ENCODE peak calls at places on chromosomes 16 and 17, in nine cellular contexts. One of them, this sample, is unnamed.
A peak's percentile ranks its signal among the peaks of the same experiment; 100 is the strongest.

GRCh38 chr16:72094266-72094610 is 591 bp downstream of the DHX38 start:
- DNase-seq in IMR-90: no peak
- DNase-seq in heart right ventricle: no peak
- DNase-seq in neural progenitor cell: peak; percentile 62
- DNase-seq in AG10803: peak; percentile 8
- DNase-seq in heart left ventricle: no peak
- DNase-seq in AG04450: no peak
- DNase-seq in ovary: no peak
- DNase-seq in fibroblast of lung: no peak
- DNase-seq in this sample: no peak

GRCh38 chr16:2775317-2775716 is 1.8 kb downstream of the ELOB start:
- DNase-seq in AG04450: no peak
- DNase-seq in IMR-90: no peak
- DNase-seq in fibroblast of lung: no peak
- DNase-seq in ovary: no peak
- DNase-seq in AG10803: no peak
- DNase-seq in heart left ventricle: no peak
- DNase-seq in neural progenitor cell: no peak
- DNase-seq in heart right ventricle: no peak
- DNase-seq in this sample: peak; percentile 29

GRCh38 chr17:29407856-29408255 is 17.7 kb downstream of the TAOK1 start:
- DNase-seq in neural progenitor cell: no peak
- DNase-seq in heart left ventricle: no peak
- DNase-seq in AG10803: peak; percentile 13
- DNase-seq in fibroblast of lung: peak; percentile 10
- DNase-seq in ovary: no peak
- DNase-seq in heart right ventricle: no peak
- DNase-seq in IMR-90: peak; percentile 16
- DNase-seq in AG04450: no peak
- DNase-seq in this sample: no peak

GRCh38 chr16:84879569-84880487 is 60.0 kb downstream of the CRISPLD2 start:
- DNase-seq in heart right ventricle: no peak
- DNase-seq in AG04450: no peak
- DNase-seq in IMR-90: no peak
- DNase-seq in AG10803: no peak
- DNase-seq in ovary: no peak
- DNase-seq in neural progenitor cell: no peak
- DNase-seq in fibroblast of lung: no peak
- DNase-seq in heart left ventricle: no peak
- DNase-seq in this sample: no peak

GRCh38 chr17:29390856-29391631 is 881 bp downstream of the TAOK1 start:
- DNase-seq in heart left ventricle: no peak
- DNase-seq in AG04450: no peak
- DNase-seq in IMR-90: peak; percentile 42
- DNase-seq in heart right ventricle: no peak
- DNase-seq in neural progenitor cell: peak; percentile 72
- DNase-seq in fibroblast of lung: peak; percentile 54
- DNase-seq in ovary: no peak
- DNase-seq in AG10803: peak; percentile 33
- DNase-seq in this sample: no peak

GRCh38 chr17:74821655-74822328 is 37.9 kb downstream of the GRIN2C start:
- DNase-seq in neural progenitor cell: no peak
- DNase-seq in ovary: no peak
- DNase-seq in fibroblast of lung: no peak
- DNase-seq in heart right ventricle: no peak
- DNase-seq in AG10803: no peak
- DNase-seq in AG04450: no peak
- DNase-seq in heart left ventricle: no peak
- DNase-seq in IMR-90: no peak
- DNase-seq in this sample: no peak

GRCh38 chr17:80071116-80071980 is 30.0 kb upstream of the GAA start:
- DNase-seq in IMR-90: peak; percentile 40
- DNase-seq in ovary: peak; percentile 85
- DNase-seq in neural progenitor cell: no peak
- DNase-seq in AG04450: no peak
- DNase-seq in AG10803: peak; percentile 66
- DNase-seq in heart right ventricle: peak; percentile 65
- DNase-seq in heart left ventricle: peak; percentile 62
- DNase-seq in fibroblast of lung: peak; percentile 56
- DNase-seq in this sample: no peak

GRCh38 chr16:86565644-86566511 is 751 bp upstream of the FOXC2 start:
- DNase-seq in IMR-90: no peak
- DNase-seq in ovary: no peak
- DNase-seq in neural progenitor cell: peak; percentile 76
- DNase-seq in AG10803: no peak
- DNase-seq in fibroblast of lung: no peak
- DNase-seq in heart left ventricle: no peak
- DNase-seq in heart right ventricle: no peak
- DNase-seq in AG04450: no peak
- DNase-seq in this sample: no peak

GRCh38 chr17:57355090-57355859 is 99.0 kb downstream of the MSI2 start:
- DNase-seq in neural progenitor cell: no peak
- DNase-seq in AG10803: no peak
- DNase-seq in AG04450: no peak
- DNase-seq in ovary: no peak
- DNase-seq in heart left ventricle: peak; percentile 57
- DNase-seq in heart right ventricle: no peak
- DNase-seq in fibroblast of lung: no peak
- DNase-seq in IMR-90: no peak
- DNase-seq in this sample: no peak

GRCh38 chr16:3665508-3665907 is 11.0 kb downstream of the DNASE1 start:
- DNase-seq in neural progenitor cell: no peak
- DNase-seq in AG10803: no peak
- DNase-seq in heart right ventricle: no peak
- DNase-seq in IMR-90: no peak
- DNase-seq in AG04450: no peak
- DNase-seq in ovary: no peak
- DNase-seq in heart left ventricle: no peak
- DNase-seq in fibroblast of lung: no peak
- DNase-seq in this sample: no peak

DNA sequence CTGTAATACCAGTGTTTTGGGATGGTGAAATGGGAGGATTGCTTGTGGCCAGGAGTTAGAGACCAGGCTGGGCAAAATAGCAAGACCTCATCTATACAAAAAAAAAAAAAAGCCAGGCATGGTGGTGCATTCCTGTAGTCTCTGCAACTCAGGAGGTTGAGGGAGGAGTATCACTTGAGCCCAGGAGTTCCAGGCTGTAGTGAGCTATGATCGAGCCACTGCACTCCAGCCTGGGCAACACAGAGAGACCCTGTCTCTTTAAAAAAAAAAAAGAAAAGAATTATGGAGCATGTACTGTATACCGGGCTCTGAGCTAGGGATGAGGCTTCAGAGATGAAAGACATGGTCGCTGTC is 120.7 kb downstream of the IRX3 start:
- DNase-seq in ovary: no peak
- DNase-seq in AG10803: no peak
- DNase-seq in heart right ventricle: no peak
- DNase-seq in fibroblast of lung: no peak
- DNase-seq in IMR-90: no peak
- DNase-seq in AG04450: no peak
- DNase-seq in neural progenitor cell: no peak
- DNase-seq in heart left ventricle: no peak
- DNase-seq in this sample: no peak
- TF ChIP-seq CTCF in ovary: no peak
- TF ChIP-seq CTCF in AG10803: no peak
- TF ChIP-seq CTCF in heart right ventricle: no peak
- TF ChIP-seq CTCF in fibroblast of lung: no peak
- TF ChIP-seq CTCF in IMR-90: no peak
- TF ChIP-seq CTCF in AG04450: no peak
- TF ChIP-seq CTCF in neural progenitor cell: no peak
- TF ChIP-seq CTCF in heart left ventricle: no peak
- TF ChIP-seq CTCF in this sample: no peak

GRCh38 chr16:57009641-57010170 is 20.3 kb downstream of the NLRC5 start:
- DNase-seq in heart left ventricle: no peak
- DNase-seq in ovary: no peak
- DNase-seq in IMR-90: no peak
- DNase-seq in AG10803: no peak
- DNase-seq in neural progenitor cell: no peak
- DNase-seq in heart right ventricle: no peak
- DNase-seq in AG04450: no peak
- DNase-seq in fibroblast of lung: no peak
- DNase-seq in this sample: no peak

GRCh38 chr16:57012353-57012752 is 23.0 kb downstream of the NLRC5 start:
- DNase-seq in IMR-90: no peak
- DNase-seq in fibroblast of lung: no peak
- DNase-seq in heart right ventricle: no peak
- DNase-seq in AG10803: no peak
- DNase-seq in heart left ventricle: no peak
- DNase-seq in neural progenitor cell: peak; percentile 40
- DNase-seq in ovary: no peak
- DNase-seq in AG04450: no peak
- DNase-seq in this sample: no peak

GRCh38 chr16:57013902-57014301 is 24.5 kb downstream of the NLRC5 start:
- DNase-seq in fibroblast of lung: no peak
- DNase-seq in heart right ventricle: no peak
- DNase-seq in neural progenitor cell: no peak
- DNase-seq in AG04450: no peak
- DNase-seq in ovary: no peak
- DNase-seq in heart left ventricle: no peak
- DNase-seq in IMR-90: no peak
- DNase-seq in AG10803: no peak
- DNase-seq in this sample: no peak

GRCh38 chr16:57016301-57016700 is 26.9 kb downstream of the NLRC5 start:
- DNase-seq in fibroblast of lung: no peak
- DNase-seq in ovary: no peak
- DNase-seq in AG10803: no peak
- DNase-seq in neural progenitor cell: no peak
- DNase-seq in heart left ventricle: no peak
- DNase-seq in IMR-90: no peak
- DNase-seq in AG04450: no peak
- DNase-seq in heart right ventricle: no peak
- DNase-seq in this sample: no peak

GRCh38 chr16:57013268-57013667 is 23.9 kb downstream of the NLRC5 start:
- DNase-seq in IMR-90: peak; percentile 71
- DNase-seq in neural progenitor cell: no peak
- DNase-seq in heart right ventricle: no peak
- DNase-seq in AG04450: no peak
- DNase-seq in AG10803: peak; percentile 67
- DNase-seq in heart left ventricle: no peak
- DNase-seq in ovary: no peak
- DNase-seq in fibroblast of lung: no peak
- DNase-seq in this sample: no peak
- H3K4me3 ChIP-seq in IMR-90: no peak overlapping the region
- H3K4me3 ChIP-seq in neural progenitor cell: no peak overlapping the region
- H3K4me3 ChIP-seq in heart right ventricle: no peak overlapping the region
- H3K4me3 ChIP-seq in AG04450: no peak overlapping the region
- H3K4me3 ChIP-seq in AG10803: no peak overlapping the region
- H3K4me3 ChIP-seq in heart left ventricle: no peak overlapping the region
- H3K4me3 ChIP-seq in ovary: no peak overlapping the region
- H3K4me3 ChIP-seq in fibroblast of lung: no peak overlapping the region
- H3K4me3 ChIP-seq in this sample: no peak overlapping the region

GRCh38 chr16:27698266-27698665 is 148.3 kb downstream of the KATNIP start:
- DNase-seq in neural progenitor cell: peak; percentile 85
- DNase-seq in AG04450: no peak
- DNase-seq in AG10803: no peak
- DNase-seq in heart left ventricle: no peak
- DNase-seq in ovary: no peak
- DNase-seq in heart right ventricle: no peak
- DNase-seq in IMR-90: no peak
- DNase-seq in fibroblast of lung: no peak
- DNase-seq in this sample: no peak
- TF ChIP-seq CTCF in neural progenitor cell: peak; percentile 85
- TF ChIP-seq CTCF in AG04450: peak; percentile 11
- TF ChIP-seq CTCF in AG10803: peak; percentile 17
- TF ChIP-seq CTCF in heart left ventricle: no peak
- TF ChIP-seq CTCF in ovary: no peak
- TF ChIP-seq CTCF in heart right ventricle: peak; percentile 26
- TF ChIP-seq CTCF in IMR-90: no peak
- TF ChIP-seq CTCF in fibroblast of lung: no peak
- TF ChIP-seq CTCF in this sample: no peak

DNA sequence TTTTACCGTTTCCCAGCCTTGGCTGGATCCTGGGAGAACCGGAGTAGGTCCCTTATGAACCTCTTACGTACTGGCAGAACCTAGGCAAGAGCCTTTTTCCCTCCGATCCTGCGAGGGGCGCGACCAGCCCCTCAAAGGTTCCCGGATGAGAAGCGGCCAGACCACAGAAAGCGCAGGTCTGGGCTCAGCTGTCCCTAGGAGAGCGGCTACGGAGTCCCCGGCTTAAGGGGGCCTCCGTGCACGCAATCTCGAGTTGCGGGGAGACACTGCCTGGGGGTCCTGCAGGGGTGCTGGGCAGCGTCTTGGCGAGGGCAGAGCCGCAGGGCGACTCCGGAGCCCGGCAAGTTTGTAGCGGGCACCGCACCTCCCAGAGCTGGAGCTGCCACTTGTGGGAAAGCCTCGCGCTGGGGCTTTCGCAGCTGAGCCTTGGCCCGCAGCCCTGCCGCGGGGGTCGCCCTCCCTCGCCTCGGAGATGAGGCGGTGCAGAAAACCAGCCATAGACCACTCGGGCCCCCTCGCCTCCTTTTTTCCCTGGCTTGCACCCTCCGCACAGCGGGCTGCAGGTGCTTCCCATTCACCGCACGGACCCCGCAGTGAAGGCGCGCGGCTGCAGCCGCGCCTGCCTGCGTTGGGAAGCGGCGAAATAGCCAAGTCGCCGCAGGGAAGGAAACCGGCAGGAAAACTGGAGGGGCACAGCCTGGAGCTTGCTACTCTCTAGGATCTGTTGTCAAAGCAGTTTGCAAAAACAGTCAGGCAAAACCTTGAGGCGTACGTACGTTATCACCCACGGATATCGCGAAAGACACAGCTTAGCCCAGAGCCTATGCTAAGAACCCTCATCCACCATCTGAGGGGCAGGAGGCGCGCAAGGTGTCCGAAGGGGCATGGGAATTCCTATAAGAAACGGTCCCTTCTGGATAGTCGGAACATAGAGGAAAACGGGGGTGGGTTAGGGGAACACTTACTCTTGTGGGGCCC is 834 bp downstream of the CDH8 start:
- DNase-seq in neural progenitor cell: peak; percentile 89
- DNase-seq in IMR-90: no peak
- DNase-seq in ovary: peak; percentile 22
- DNase-seq in AG04450: no peak
- DNase-seq in heart right ventricle: no peak
- DNase-seq in heart left ventricle: no peak
- DNase-seq in fibroblast of lung: no peak
- DNase-seq in AG10803: no peak
- DNase-seq in this sample: no peak
- H3K4me3 ChIP-seq in neural progenitor cell: peak overlapping the region; percentile 81
- H3K4me3 ChIP-seq in IMR-90: no peak overlapping the region
- H3K4me3 ChIP-seq in ovary: no peak overlapping the region
- H3K4me3 ChIP-seq in AG04450: no peak overlapping the region
- H3K4me3 ChIP-seq in heart right ventricle: peak overlapping the region; percentile 31
- H3K4me3 ChIP-seq in heart left ventricle: peak overlapping the region; percentile 53
- H3K4me3 ChIP-seq in fibroblast of lung: no peak overlapping the region
- H3K4me3 ChIP-seq in AG10803: peak overlapping the region; percentile 50
- H3K4me3 ChIP-seq in this sample: peak overlapping the region; percentile 37